ENCODE peak calls at places on chromosomes 3 and 15, in six cellular contexts. One of them, this sample, is unnamed.

GRCh38 chr15:33716025-33716424 is 252.3 kb upstream of the CHRM5 start:
- DNase-seq in Panc1: no peak
- DNase-seq in SK-N-SH: no peak
- DNase-seq in sigmoid colon: no peak
- DNase-seq in transverse colon: no peak
- DNase-seq in GM12892: no peak
- DNase-seq in this sample: no peak

GRCh38 chr3:123122525-123123315 is 55.9 kb downstream of the PDIA5 start:
- DNase-seq in Panc1: no peak
- DNase-seq in SK-N-SH: no peak
- DNase-seq in sigmoid colon: no peak
- DNase-seq in transverse colon: no peak
- DNase-seq in GM12892: no peak
- DNase-seq in this sample: no peak

GRCh38 chr3:144549161-144549560 is 577.5 kb downstream of the DIPK2A start:
- DNase-seq in Panc1: no peak
- DNase-seq in SK-N-SH: no peak
- DNase-seq in sigmoid colon: no peak
- DNase-seq in transverse colon: no peak
- DNase-seq in GM12892: no peak
- DNase-seq in this sample: no peak

GRCh38 chr3:157573281-157573680 is 70.1 kb upstream of the VEPH1 start:
- DNase-seq in Panc1: no peak
- DNase-seq in SK-N-SH: no peak
- DNase-seq in sigmoid colon: no peak
- DNase-seq in transverse colon: no peak
- DNase-seq in GM12892: no peak
- DNase-seq in this sample: no peak

GRCh38 chr15:45279024-45279697 is 27.1 kb downstream of the SLC28A2 start:
- DNase-seq in Panc1: peak
- DNase-seq in SK-N-SH: peak
- DNase-seq in sigmoid colon: peak
- DNase-seq in transverse colon: peak
- DNase-seq in GM12892: peak
- DNase-seq in this sample: peak

GRCh38 chr3:196634851-196635250 is 4.6 kb upstream of the NRROS start:
- DNase-seq in Panc1: no peak
- DNase-seq in SK-N-SH: no peak
- DNase-seq in sigmoid colon: no peak
- DNase-seq in transverse colon: no peak
- DNase-seq in GM12892: no peak
- DNase-seq in this sample: no peak

GRCh38 chr3:45841701-45842491 is at the start of gene LZTFL1:
- DNase-seq in Panc1: peak
- DNase-seq in SK-N-SH: peak
- DNase-seq in sigmoid colon: peak
- DNase-seq in transverse colon: peak
- DNase-seq in GM12892: peak
- DNase-seq in this sample: peak

GRCh38 chr15:36782681-36783080 is 203.3 kb downstream of the CDIN1 start:
- DNase-seq in Panc1: no peak
- DNase-seq in SK-N-SH: no peak
- DNase-seq in sigmoid colon: no peak
- DNase-seq in transverse colon: no peak
- DNase-seq in GM12892: no peak
- DNase-seq in this sample: no peak

GRCh38 chr3:52323526-52324295 is 7.6 kb downstream of the DNAH1 start:
- DNase-seq in Panc1: no peak
- DNase-seq in SK-N-SH: no peak
- DNase-seq in sigmoid colon: no peak
- DNase-seq in transverse colon: no peak
- DNase-seq in GM12892: no peak
- DNase-seq in this sample: no peak

GRCh38 chr3:123765475-123766166 is 118.5 kb downstream of the MYLK start:
- DNase-seq in Panc1: no peak
- DNase-seq in SK-N-SH: no peak
- DNase-seq in sigmoid colon: no peak
- DNase-seq in transverse colon: no peak
- DNase-seq in GM12892: no peak
- DNase-seq in this sample: no peak

GRCh38 chr15:85579957-85580694 is 199.7 kb downstream of the AKAP13 start:
- DNase-seq in Panc1: no peak
- DNase-seq in SK-N-SH: no peak
- DNase-seq in sigmoid colon: peak
- DNase-seq in transverse colon: peak
- DNase-seq in GM12892: no peak
- DNase-seq in this sample: no peak

GRCh38 chr15:85581495-85581894 is 201.1 kb downstream of the AKAP13 start:
- DNase-seq in Panc1: no peak
- DNase-seq in SK-N-SH: no peak
- DNase-seq in sigmoid colon: peak
- DNase-seq in transverse colon: peak
- DNase-seq in GM12892: no peak
- DNase-seq in this sample: no peak

GRCh38 chr15:85579011-85579701 is 198.8 kb downstream of the AKAP13 start:
- DNase-seq in Panc1: no peak
- DNase-seq in SK-N-SH: no peak
- DNase-seq in sigmoid colon: no peak
- DNase-seq in transverse colon: peak
- DNase-seq in GM12892: no peak
- DNase-seq in this sample: no peak

GRCh38 chr15:85582076-85582718 is 201.8 kb downstream of the AKAP13 start:
- DNase-seq in Panc1: no peak
- DNase-seq in SK-N-SH: no peak
- DNase-seq in sigmoid colon: no peak
- DNase-seq in transverse colon: peak
- DNase-seq in GM12892: no peak
- DNase-seq in this sample: no peak

DNA sequence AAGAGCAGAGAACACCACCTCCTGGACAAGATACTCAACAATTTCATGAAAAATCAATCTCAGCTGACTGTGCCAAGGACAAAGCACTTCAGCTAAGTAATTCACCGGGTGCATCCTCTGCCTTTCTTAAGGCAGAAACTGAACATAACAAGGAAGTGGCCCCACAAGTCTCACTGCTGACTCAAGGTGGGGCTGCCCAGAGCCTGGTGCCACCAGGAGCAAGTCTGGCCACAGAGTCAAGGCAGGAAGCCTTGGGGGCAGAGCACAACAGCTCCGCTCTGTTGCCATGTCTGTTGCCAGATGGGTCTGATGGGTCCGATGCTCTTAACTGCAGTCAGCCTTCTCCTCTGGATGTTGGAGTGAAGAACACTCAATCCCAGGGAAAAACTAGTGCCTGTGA is 200.5 kb downstream of the AKAP13 start:
- DNase-seq in Panc1: no peak
- DNase-seq in SK-N-SH: no peak
- DNase-seq in sigmoid colon: no peak
- DNase-seq in transverse colon: peak
- DNase-seq in GM12892: no peak
- DNase-seq in this sample: no peak
- TF ChIP-seq POLR2AphosphoS5 in Panc1: no peak
- TF ChIP-seq POLR2AphosphoS5 in SK-N-SH: no peak
- TF ChIP-seq POLR2AphosphoS5 in sigmoid colon: no peak
- TF ChIP-seq POLR2AphosphoS5 in transverse colon: peak
- TF ChIP-seq POLR2AphosphoS5 in GM12892: no peak
- TF ChIP-seq POLR2AphosphoS5 in this sample: no peak

DNA sequence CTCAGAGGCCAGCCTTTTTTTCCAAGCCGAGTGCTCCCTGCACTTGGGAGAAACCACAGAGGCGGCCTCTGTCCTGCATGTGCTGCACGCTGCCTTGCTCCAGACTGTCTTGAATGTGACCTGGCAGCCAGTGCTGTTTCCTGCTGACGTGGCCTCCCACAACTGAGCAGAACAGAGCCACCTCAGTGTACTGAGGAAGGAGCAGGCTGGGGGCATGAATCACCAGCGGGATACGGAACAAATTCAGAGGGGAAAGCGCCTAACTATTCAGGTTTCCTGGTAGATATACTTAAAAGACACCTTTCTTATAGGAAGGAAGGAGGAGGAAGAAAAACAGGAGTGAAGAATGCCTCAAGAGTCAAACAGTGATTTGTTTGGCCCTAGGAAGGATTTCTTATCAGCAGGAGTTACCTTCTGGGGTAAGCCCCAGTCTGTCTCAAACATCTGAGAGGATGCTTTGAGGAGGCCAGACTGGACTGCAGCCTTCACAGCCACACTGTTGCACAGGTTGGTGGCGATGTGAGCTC is 114.0 kb downstream of the FNDC3B start:
- DNase-seq in Panc1: peak
- DNase-seq in SK-N-SH: no peak
- DNase-seq in sigmoid colon: peak
- DNase-seq in transverse colon: peak
- DNase-seq in GM12892: no peak
- DNase-seq in this sample: peak
- TF ChIP-seq POLR2AphosphoS5 in Panc1: no peak
- TF ChIP-seq POLR2AphosphoS5 in SK-N-SH: peak
- TF ChIP-seq POLR2AphosphoS5 in sigmoid colon: peak
- TF ChIP-seq POLR2AphosphoS5 in transverse colon: peak
- TF ChIP-seq POLR2AphosphoS5 in GM12892: no peak
- TF ChIP-seq POLR2AphosphoS5 in this sample: peak

DNA sequence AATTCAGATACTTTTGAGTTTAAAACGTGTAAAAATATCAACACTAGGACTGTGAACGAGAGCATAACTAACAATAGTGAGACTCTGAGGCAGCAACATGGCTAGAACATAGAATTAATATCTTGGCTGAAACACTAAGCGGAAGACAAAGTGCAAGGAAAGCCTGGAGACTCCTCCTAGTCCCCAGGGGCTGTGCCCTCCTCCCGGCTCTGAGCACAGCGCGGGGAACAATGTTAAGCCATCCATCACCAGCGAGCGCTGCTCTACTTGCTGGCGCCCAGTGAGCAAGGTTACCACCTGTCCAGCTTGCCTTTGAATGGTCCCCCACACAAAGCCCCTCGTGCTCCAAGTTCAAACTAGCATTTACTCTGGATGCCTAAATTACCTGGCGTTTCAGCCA is 436.9 kb downstream of the FOXP1 start:
- DNase-seq in Panc1: no peak
- DNase-seq in SK-N-SH: no peak
- DNase-seq in sigmoid colon: no peak
- DNase-seq in transverse colon: no peak
- DNase-seq in GM12892: no peak
- DNase-seq in this sample: no peak
- TF ChIP-seq POLR2AphosphoS5 in Panc1: no peak
- TF ChIP-seq POLR2AphosphoS5 in SK-N-SH: no peak
- TF ChIP-seq POLR2AphosphoS5 in sigmoid colon: no peak
- TF ChIP-seq POLR2AphosphoS5 in transverse colon: no peak
- TF ChIP-seq POLR2AphosphoS5 in GM12892: no peak
- TF ChIP-seq POLR2AphosphoS5 in this sample: no peak

GRCh38 chr3:112333386-112334334 is 704 bp downstream of the CD200 start:
- DNase-seq in Panc1: no peak
- DNase-seq in SK-N-SH: peak
- DNase-seq in sigmoid colon: no peak
- DNase-seq in transverse colon: no peak
- DNase-seq in GM12892: no peak
- DNase-seq in this sample: no peak
- TF ChIP-seq POLR2AphosphoS5 in Panc1: no peak
- TF ChIP-seq POLR2AphosphoS5 in SK-N-SH: no peak
- TF ChIP-seq POLR2AphosphoS5 in sigmoid colon: no peak
- TF ChIP-seq POLR2AphosphoS5 in transverse colon: no peak
- TF ChIP-seq POLR2AphosphoS5 in GM12892: no peak
- TF ChIP-seq POLR2AphosphoS5 in this sample: no peak

GRCh38 chr3:186784820-186785516 is 1.6 kb downstream of the EIF4A2 start:
- DNase-seq in Panc1: no peak
- DNase-seq in SK-N-SH: no peak
- DNase-seq in sigmoid colon: no peak
- DNase-seq in transverse colon: no peak
- DNase-seq in GM12892: no peak
- DNase-seq in this sample: no peak
- TF ChIP-seq POLR2AphosphoS5 in Panc1: no peak
- TF ChIP-seq POLR2AphosphoS5 in SK-N-SH: peak
- TF ChIP-seq POLR2AphosphoS5 in sigmoid colon: no peak
- TF ChIP-seq POLR2AphosphoS5 in transverse colon: no peak
- TF ChIP-seq POLR2AphosphoS5 in GM12892: no peak
- TF ChIP-seq POLR2AphosphoS5 in this sample: peak

GRCh38 chr3:14391033-14391432 is 11.4 kb upstream of the SLC6A6 start:
- DNase-seq in Panc1: no peak
- DNase-seq in SK-N-SH: no peak
- DNase-seq in sigmoid colon: peak
- DNase-seq in transverse colon: no peak
- DNase-seq in GM12892: no peak
- DNase-seq in this sample: no peak
- TF ChIP-seq POLR2AphosphoS5 in Panc1: no peak
- TF ChIP-seq POLR2AphosphoS5 in SK-N-SH: no peak
- TF ChIP-seq POLR2AphosphoS5 in sigmoid colon: peak
- TF ChIP-seq POLR2AphosphoS5 in transverse colon: peak
- TF ChIP-seq POLR2AphosphoS5 in GM12892: no peak
- TF ChIP-seq POLR2AphosphoS5 in this sample: no peak

GRCh38 chr15:31365655-31366127 is 39.1 kb downstream of the KLF13 start:
- DNase-seq in Panc1: no peak
- DNase-seq in SK-N-SH: peak
- DNase-seq in sigmoid colon: peak
- DNase-seq in transverse colon: peak
- DNase-seq in GM12892: peak
- DNase-seq in this sample: no peak
- TF ChIP-seq POLR2AphosphoS5 in Panc1: no peak
- TF ChIP-seq POLR2AphosphoS5 in SK-N-SH: no peak
- TF ChIP-seq POLR2AphosphoS5 in sigmoid colon: peak
- TF ChIP-seq POLR2AphosphoS5 in transverse colon: peak
- TF ChIP-seq POLR2AphosphoS5 in GM12892: no peak
- TF ChIP-seq POLR2AphosphoS5 in this sample: no peak

GRCh38 chr3:5774337-5774736 is 586.8 kb downstream of the EDEM1 start:
- DNase-seq in Panc1: no peak
- DNase-seq in SK-N-SH: no peak
- DNase-seq in sigmoid colon: no peak
- DNase-seq in transverse colon: no peak
- DNase-seq in GM12892: no peak
- DNase-seq in this sample: no peak
- TF ChIP-seq POLR2AphosphoS5 in Panc1: no peak
- TF ChIP-seq POLR2AphosphoS5 in SK-N-SH: no peak
- TF ChIP-seq POLR2AphosphoS5 in sigmoid colon: no peak
- TF ChIP-seq POLR2AphosphoS5 in transverse colon: no peak
- TF ChIP-seq POLR2AphosphoS5 in GM12892: no peak
- TF ChIP-seq POLR2AphosphoS5 in this sample: no peak

DNA sequence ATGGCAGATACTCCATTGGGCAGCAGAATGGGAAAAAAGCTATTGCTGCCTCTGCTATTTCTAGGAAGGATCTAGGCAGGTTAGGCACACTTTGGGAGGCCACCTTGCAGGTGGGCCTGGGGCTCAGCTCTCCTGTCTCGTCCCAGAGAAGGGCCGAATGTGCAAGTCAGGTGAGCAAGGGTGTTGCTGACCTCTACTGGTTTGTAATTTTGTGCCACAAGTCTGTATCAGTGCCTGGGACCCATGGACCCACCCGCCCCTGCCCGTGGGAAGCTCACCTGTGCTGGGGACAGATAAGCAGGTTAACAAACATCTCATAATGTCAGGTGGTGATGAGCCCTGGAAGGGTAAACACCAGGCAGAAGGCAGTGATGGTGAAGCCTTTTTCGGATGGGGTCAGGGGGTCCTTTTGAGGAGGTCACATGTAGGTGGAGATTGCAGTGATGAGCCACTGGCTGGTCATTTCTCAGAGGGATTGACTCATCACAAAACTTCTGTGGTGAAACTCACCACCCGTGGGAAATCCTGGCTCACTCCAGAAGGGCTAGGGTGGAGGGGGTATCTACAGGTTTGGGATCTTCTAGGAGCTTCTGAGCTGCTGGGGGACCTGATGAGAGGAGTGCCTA is 161.3 kb downstream of the KLF13 start:
- DNase-seq in Panc1: no peak
- DNase-seq in SK-N-SH: no peak
- DNase-seq in sigmoid colon: no peak
- DNase-seq in transverse colon: no peak
- DNase-seq in GM12892: peak
- DNase-seq in this sample: no peak
- TF ChIP-seq POLR2AphosphoS5 in Panc1: no peak
- TF ChIP-seq POLR2AphosphoS5 in SK-N-SH: no peak
- TF ChIP-seq POLR2AphosphoS5 in sigmoid colon: no peak
- TF ChIP-seq POLR2AphosphoS5 in transverse colon: no peak
- TF ChIP-seq POLR2AphosphoS5 in GM12892: no peak
- TF ChIP-seq POLR2AphosphoS5 in this sample: no peak